ENCODE peak calls at places on chromosomes 11 and 22, in six cellular contexts. K is A549, L is neural progenitor cell, Y is foreskin fibroblast, P is nephron progenitor cell, W is Calu3. U is an unnamed sample.

GRCh38 chr11:114226283-114226859 is 69.8 kb upstream of the NNMT start:
- DNase-seq in K (no peak), L (no peak), Y (no peak), P (no peak), W (no peak), U (no peak)

GRCh38 chr11:1226981-1227550 is 4.2 kb downstream of the MUC5B start:
- DNase-seq in K (peak), L (peak), Y (peak), P (peak), W (no peak), U (no peak)

GRCh38 chr11:119460582-119460981 is 37.6 kb upstream of the THY1 start:
- DNase-seq in K (no peak), L (no peak), Y (peak), P (no peak), W (no peak), U (no peak)

GRCh38 chr22:48481748-48482147 is 1345.9 kb downstream of the BRD1 start:
- DNase-seq in K (no peak), L (no peak), Y (no peak), P (no peak), W (no peak), U (no peak)

GRCh38 chr22:41664951-41665350 is 23.7 kb downstream of the SNU13 start:
- DNase-seq in K (no peak), L (no peak), Y (no peak), P (no peak), W (no peak), U (no peak)

GRCh38 chr11:47125083-47125482 is 51.6 kb downstream of the ARFGAP2 start:
- DNase-seq in K (no peak), L (no peak), Y (no peak), P (no peak), W (no peak), U (no peak)

GRCh38 chr11:13216019-13217006 is 61.3 kb upstream of the BMAL1 start:
- DNase-seq in K (peak), L (peak), Y (peak), P (no peak), W (peak), U (no peak)

GRCh38 chr22:35301370-35301874 is 1.7 kb downstream of the TOM1 start:
- DNase-seq in K (peak), L (no peak), Y (peak), P (no peak), W (peak), U (no peak)

GRCh38 chr11:86722041-86722440 is 49.6 kb upstream of the ME3 start:
- DNase-seq in K (no peak), L (no peak), Y (peak), P (no peak), W (no peak), U (no peak)

GRCh38 chr11:2806351-2807058 is 79.1 kb downstream of the CDKN1C start:
- DNase-seq in K (no peak), L (peak), Y (no peak), P (peak), W (no peak), U (peak)

GRCh38 chr22:45686842-45687241 is 15.2 kb downstream of the ATXN10 start:
- DNase-seq in K (no peak), L (no peak), Y (peak), P (no peak), W (no peak), U (no peak)

GRCh38 chr11:89361738-89362137 is 129.4 kb downstream of the NOX4 start:
- DNase-seq in K (no peak), L (no peak), Y (no peak), P (no peak), W (no peak), U (no peak)

GRCh38 chr22:22684605-22685561 is 40.5 kb downstream of the GGTLC2 start:
- DNase-seq in K (no peak), L (peak), Y (peak), P (peak), W (peak), U (peak)
- TF ChIP-seq CTCF in K (peak), L (peak), Y (peak), P (peak), W (peak), U (peak)

GRCh38 chr11:56948991-56949390 is 39.7 kb upstream of the OR5AK2 start:
- DNase-seq in K (no peak), L (no peak), Y (no peak), P (no peak), W (peak), U (no peak)

DNA sequence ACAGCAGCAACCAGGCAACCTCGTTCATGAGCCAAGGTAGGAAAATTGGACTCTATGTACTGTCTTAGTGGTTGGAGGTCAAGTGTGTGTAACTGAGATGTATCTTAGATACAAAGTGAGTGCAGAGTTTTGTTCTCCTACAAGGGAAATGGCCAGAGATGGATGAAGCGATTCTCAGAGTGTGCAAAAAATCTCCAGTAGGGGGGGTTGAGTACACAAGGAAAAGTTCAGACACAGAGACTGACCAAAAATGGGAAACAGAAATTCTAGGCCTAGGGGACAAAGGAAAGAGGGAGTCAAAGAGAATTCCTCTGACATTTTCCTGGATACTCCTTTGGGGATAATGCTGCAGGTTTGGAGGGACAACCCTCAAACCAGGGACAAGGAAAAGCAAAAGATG is 38.2 kb upstream of the OR5AK2 start:
- DNase-seq in K (no peak), L (peak), Y (no peak), P (no peak), W (no peak), U (no peak)
- TF ChIP-seq CTCF in K (no peak), L (peak), Y (no peak), P (no peak), W (no peak), U (peak)

GRCh38 chr11:108242422-108242821 is 19.6 kb downstream of the ATM start:
- DNase-seq in K (no peak), L (no peak), Y (no peak), P (no peak), W (no peak), U (no peak)
- TF ChIP-seq CTCF in K (no peak), L (no peak), Y (no peak), P (no peak), W (no peak), U (no peak)

GRCh38 chr11:27698872-27699241 is 1.4 kb downstream of the BDNF start:
- DNase-seq in K (peak), L (peak), Y (peak), P (peak), W (peak), U (peak)
- TF ChIP-seq CTCF in K (peak), L (peak), Y (peak), P (peak), W (peak), U (peak)

GRCh38 chr11:132422725-132423124 is 1052.3 kb downstream of the NTM start:
- DNase-seq in K (no peak), L (no peak), Y (no peak), P (no peak), W (no peak), U (no peak)
- TF ChIP-seq CTCF in K (no peak), L (no peak), Y (no peak), P (no peak), W (no peak), U (no peak)

DNA sequence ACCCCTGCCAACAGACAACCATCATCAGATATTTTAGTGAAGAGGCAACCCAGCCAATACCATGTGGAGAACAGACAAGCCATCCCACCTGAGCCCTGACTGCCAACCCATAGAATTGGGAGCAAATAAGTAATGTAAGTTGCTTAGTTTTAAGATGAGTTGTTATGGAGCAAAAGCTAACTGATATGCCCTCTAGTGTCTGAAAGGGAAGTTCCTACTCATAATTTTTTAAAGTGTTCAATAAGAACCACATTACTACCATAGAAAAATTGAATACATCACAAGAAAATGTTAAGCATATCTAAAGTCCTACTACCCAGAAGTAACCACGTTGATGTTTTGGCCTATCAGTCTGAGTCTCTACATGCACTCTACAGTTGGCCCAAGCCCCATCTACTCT is 50.8 kb upstream of the SLC36A4 start:
- DNase-seq in K (no peak), L (no peak), Y (peak), P (no peak), W (no peak), U (no peak)
- TF ChIP-seq CTCF in K (no peak), L (peak), Y (peak), P (no peak), W (no peak), U (peak)

U was measured in progenitor cell of endocrine pancreas.